ENCODE peak calls at places on chromosomes 16 and 17, in four cellular contexts. One of them, this sample, is unnamed.

GRCh38 chr17:78127888-78128615 is 503 bp downstream of the TMC6 start:
- DNase-seq in PC-3: peak
- DNase-seq in tibial artery: no peak
- DNase-seq in IMR-90: no peak
- DNase-seq in this sample: no peak

GRCh38 chr16:14499110-14499509 is 130.9 kb downstream of the PARN start:
- DNase-seq in PC-3: no peak
- DNase-seq in tibial artery: no peak
- DNase-seq in IMR-90: no peak
- DNase-seq in this sample: no peak

GRCh38 chr16:66590322-66590721 is 11.1 kb downstream of the CMTM2 start:
- DNase-seq in PC-3: no peak
- DNase-seq in tibial artery: no peak
- DNase-seq in IMR-90: no peak
- DNase-seq in this sample: no peak

GRCh38 chr16:52993179-52993578 is 59.5 kb downstream of the CHD9NB start:
- DNase-seq in PC-3: no peak
- DNase-seq in tibial artery: no peak
- DNase-seq in IMR-90: no peak
- DNase-seq in this sample: no peak

GRCh38 chr16:68384293-68385255 is 63.7 kb downstream of the SMPD3 start:
- DNase-seq in PC-3: no peak
- DNase-seq in tibial artery: no peak
- DNase-seq in IMR-90: no peak
- DNase-seq in this sample: no peak

GRCh38 chr17:58046230-58047094 is 36.8 kb upstream of the DYNLL2 start:
- DNase-seq in PC-3: no peak
- DNase-seq in tibial artery: no peak
- DNase-seq in IMR-90: no peak
- DNase-seq in this sample: no peak

GRCh38 chr16:28009586-28010373 is 53.7 kb downstream of the GSG1L start:
- DNase-seq in PC-3: no peak
- DNase-seq in tibial artery: no peak
- DNase-seq in IMR-90: no peak
- DNase-seq in this sample: no peak

GRCh38 chr17:7295230-7296180 is 1.1 kb upstream of the YBX2 start:
- DNase-seq in PC-3: peak
- DNase-seq in tibial artery: no peak
- DNase-seq in IMR-90: no peak
- DNase-seq in this sample: peak

GRCh38 chr16:68136515-68136914 is 51.3 kb downstream of the NFATC3 start:
- DNase-seq in PC-3: no peak
- DNase-seq in tibial artery: no peak
- DNase-seq in IMR-90: no peak
- DNase-seq in this sample: no peak

GRCh38 chr17:77737442-77738265 is 220.8 kb upstream of the TNRC6C start:
- DNase-seq in PC-3: no peak
- DNase-seq in tibial artery: peak
- DNase-seq in IMR-90: no peak
- DNase-seq in this sample: peak

GRCh38 chr17:19539040-19539399 is 5.4 kb downstream of the SLC47A1 start:
- DNase-seq in PC-3: no peak
- DNase-seq in tibial artery: no peak
- DNase-seq in IMR-90: no peak
- DNase-seq in this sample: no peak

GRCh38 chr17:58452738-58453137 is 35.4 kb upstream of the RNF43 start:
- DNase-seq in PC-3: peak
- DNase-seq in tibial artery: no peak
- DNase-seq in IMR-90: peak
- DNase-seq in this sample: no peak

GRCh38 chr17:66431910-66432309 is 129.5 kb downstream of the PRKCA start:
- DNase-seq in PC-3: peak
- DNase-seq in tibial artery: no peak
- DNase-seq in IMR-90: peak
- DNase-seq in this sample: no peak

GRCh38 chr17:57247913-57248312 is 8.4 kb upstream of the MSI2 start:
- DNase-seq in PC-3: no peak
- DNase-seq in tibial artery: no peak
- DNase-seq in IMR-90: no peak
- DNase-seq in this sample: no peak

GRCh38 chr17:41689497-41690299 is 1.0 kb downstream of the EIF1 start:
- DNase-seq in PC-3: peak
- DNase-seq in tibial artery: no peak
- DNase-seq in IMR-90: peak
- DNase-seq in this sample: no peak

GRCh38 chr17:2055494-2056220 is 754 bp downstream of the HIC1 start:
- DNase-seq in PC-3: no peak
- DNase-seq in tibial artery: no peak
- DNase-seq in IMR-90: peak
- DNase-seq in this sample: no peak

GRCh38 chr16:74449470-74449869 is 28.2 kb upstream of the CLEC18B start:
- DNase-seq in PC-3: peak
- DNase-seq in tibial artery: no peak
- DNase-seq in IMR-90: peak
- DNase-seq in this sample: no peak

GRCh38 chr17:9098242-9098641 is 76.9 kb downstream of the NTN1 start:
- DNase-seq in PC-3: no peak
- DNase-seq in tibial artery: peak
- DNase-seq in IMR-90: no peak
- DNase-seq in this sample: no peak

GRCh38 chr16:53629607-53630312 is 73.9 kb downstream of the RPGRIP1L start:
- DNase-seq in PC-3: no peak
- DNase-seq in tibial artery: no peak
- DNase-seq in IMR-90: no peak
- DNase-seq in this sample: no peak

GRCh38 chr16:58511933-58512815 is 3.1 kb upstream of the SETD6 start:
- DNase-seq in PC-3: peak
- DNase-seq in tibial artery: peak
- DNase-seq in IMR-90: peak
- DNase-seq in this sample: no peak

GRCh38 chr16:73771196-73771595 is 525.4 kb upstream of the PSMD7 start:
- DNase-seq in PC-3: no peak
- DNase-seq in tibial artery: no peak
- DNase-seq in IMR-90: no peak
- DNase-seq in this sample: no peak

GRCh38 chr16:88527186-88527936 is 42.8 kb upstream of the ZC3H18 start:
- DNase-seq in PC-3: peak
- DNase-seq in tibial artery: no peak
- DNase-seq in IMR-90: peak
- DNase-seq in this sample: no peak

GRCh38 chr16:54402270-54402669 is 115.7 kb upstream of the IRX3 start:
- DNase-seq in PC-3: no peak
- DNase-seq in tibial artery: no peak
- DNase-seq in IMR-90: no peak
- DNase-seq in this sample: no peak

GRCh38 chr17:40956401-40957254 is 10.1 kb downstream of the KRT39 start:
- DNase-seq in PC-3: peak
- DNase-seq in tibial artery: no peak
- DNase-seq in IMR-90: peak
- DNase-seq in this sample: no peak

GRCh38 chr16:75385507-75386152 is 47.7 kb downstream of the CFDP1 start:
- DNase-seq in PC-3: peak
- DNase-seq in tibial artery: no peak
- DNase-seq in IMR-90: peak
- DNase-seq in this sample: no peak

GRCh38 chr17:39581071-39581831 is 26.5 kb downstream of the NEUROD2 start:
- DNase-seq in PC-3: no peak
- DNase-seq in tibial artery: no peak
- DNase-seq in IMR-90: no peak
- DNase-seq in this sample: no peak

GRCh38 chr17:8831234-8831849 is 32.2 kb upstream of the MFSD6L start:
- DNase-seq in PC-3: no peak
- DNase-seq in tibial artery: no peak
- DNase-seq in IMR-90: no peak
- DNase-seq in this sample: no peak

GRCh38 chr17:55549140-55549539 is 37.9 kb upstream of the SMIM36 start:
- DNase-seq in PC-3: peak
- DNase-seq in tibial artery: no peak
- DNase-seq in IMR-90: no peak
- DNase-seq in this sample: no peak

GRCh38 chr17:1229354-1229890 is 40.8 kb upstream of the BHLHA9 start:
- DNase-seq in PC-3: no peak
- DNase-seq in tibial artery: peak
- DNase-seq in IMR-90: no peak
- DNase-seq in this sample: no peak

GRCh38 chr16:82900611-82901010 is 273.8 kb downstream of the CDH13 start:
- DNase-seq in PC-3: no peak
- DNase-seq in tibial artery: no peak
- DNase-seq in IMR-90: no peak
- DNase-seq in this sample: no peak

GRCh38 chr17:75261336-75262111 is at the start of the genes GGA3 and MRPS7:
- DNase-seq in PC-3: peak
- DNase-seq in tibial artery: peak
- DNase-seq in IMR-90: peak
- DNase-seq in this sample: peak

GRCh38 chr16:28863929-28864886 is 565 bp downstream of the SH2B1 start:
- DNase-seq in PC-3: no peak
- DNase-seq in tibial artery: no peak
- DNase-seq in IMR-90: peak
- DNase-seq in this sample: no peak

GRCh38 chr17:36928450-36929125 is 8.7 kb upstream of the LHX1 start:
- DNase-seq in PC-3: no peak
- DNase-seq in tibial artery: no peak
- DNase-seq in IMR-90: no peak
- DNase-seq in this sample: no peak

GRCh38 chr17:2312736-2313135 is 9.0 kb downstream of the SRR start:
- DNase-seq in PC-3: no peak
- DNase-seq in tibial artery: no peak
- DNase-seq in IMR-90: no peak
- DNase-seq in this sample: no peak

GRCh38 chr17:72126575-72127486 is 6.0 kb downstream of the SOX9 start:
- DNase-seq in PC-3: peak
- DNase-seq in tibial artery: no peak
- DNase-seq in IMR-90: peak
- DNase-seq in this sample: no peak

GRCh38 chr16:82585675-82586074 is 41.1 kb upstream of the CDH13 start:
- DNase-seq in PC-3: no peak
- DNase-seq in tibial artery: no peak
- DNase-seq in IMR-90: peak
- DNase-seq in this sample: no peak

GRCh38 chr16:50276128-50276444 is 9.7 kb downstream of the ADCY7 start:
- DNase-seq in PC-3: no peak
- DNase-seq in tibial artery: no peak
- DNase-seq in IMR-90: no peak
- DNase-seq in this sample: no peak
- H3K27ac ChIP-seq in PC-3: no peak
- H3K27ac ChIP-seq in tibial artery: no peak
- H3K27ac ChIP-seq in IMR-90: no peak
- H3K27ac ChIP-seq in this sample: no peak

DNA sequence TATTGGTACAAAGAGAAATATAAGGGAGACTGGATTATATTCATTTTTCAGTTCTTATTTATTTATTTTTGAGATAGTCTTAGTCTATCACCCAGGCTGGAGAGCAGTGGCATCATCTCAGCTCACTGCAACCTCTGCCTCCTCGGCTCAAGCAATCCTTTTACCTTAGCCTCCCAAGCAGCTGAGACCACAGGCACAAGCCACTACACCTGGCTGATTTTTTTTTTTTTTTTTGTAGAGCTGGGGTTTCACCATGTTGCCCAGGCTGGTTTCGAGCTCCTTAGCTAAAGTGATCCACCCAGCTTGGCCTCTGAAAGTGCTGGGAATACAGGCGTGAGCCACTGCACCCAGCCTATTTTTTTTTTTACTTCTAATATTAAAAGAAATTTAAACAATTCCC is 40.1 kb upstream of the USP7 start:
- DNase-seq in PC-3: no peak
- DNase-seq in tibial artery: no peak
- DNase-seq in IMR-90: no peak
- DNase-seq in this sample: no peak
- H3K4me3 ChIP-seq in PC-3: no peak
- H3K4me3 ChIP-seq in tibial artery: no peak
- H3K4me3 ChIP-seq in IMR-90: no peak
- H3K4me3 ChIP-seq in this sample: no peak

GRCh38 chr17:49364119-49364518 is 2.1 kb upstream of the ZNF652 start:
- DNase-seq in PC-3: no peak
- DNase-seq in tibial artery: no peak
- DNase-seq in IMR-90: no peak
- DNase-seq in this sample: no peak
- TF ChIP-seq CTCF in PC-3: no peak
- TF ChIP-seq CTCF in tibial artery: no peak
- TF ChIP-seq CTCF in IMR-90: no peak
- TF ChIP-seq CTCF in this sample: no peak

GRCh38 chr16:30997000-30997886 is 12.2 kb downstream of the HSD3B7 start:
- DNase-seq in PC-3: peak
- DNase-seq in tibial artery: peak
- DNase-seq in IMR-90: peak
- DNase-seq in this sample: peak

GRCh38 chr16:30995927-30996323 is 10.9 kb downstream of the HSD3B7 start:
- DNase-seq in PC-3: no peak
- DNase-seq in tibial artery: no peak
- DNase-seq in IMR-90: no peak
- DNase-seq in this sample: no peak

GRCh38 chr16:30998852-30999761 is 11.3 kb downstream of the STX1B start:
- DNase-seq in PC-3: no peak
- DNase-seq in tibial artery: no peak
- DNase-seq in IMR-90: no peak
- DNase-seq in this sample: no peak

GRCh38 chr16:30997887-30998711 is 12.3 kb downstream of the STX1B start:
- DNase-seq in PC-3: peak
- DNase-seq in tibial artery: no peak
- DNase-seq in IMR-90: peak
- DNase-seq in this sample: no peak

DNA sequence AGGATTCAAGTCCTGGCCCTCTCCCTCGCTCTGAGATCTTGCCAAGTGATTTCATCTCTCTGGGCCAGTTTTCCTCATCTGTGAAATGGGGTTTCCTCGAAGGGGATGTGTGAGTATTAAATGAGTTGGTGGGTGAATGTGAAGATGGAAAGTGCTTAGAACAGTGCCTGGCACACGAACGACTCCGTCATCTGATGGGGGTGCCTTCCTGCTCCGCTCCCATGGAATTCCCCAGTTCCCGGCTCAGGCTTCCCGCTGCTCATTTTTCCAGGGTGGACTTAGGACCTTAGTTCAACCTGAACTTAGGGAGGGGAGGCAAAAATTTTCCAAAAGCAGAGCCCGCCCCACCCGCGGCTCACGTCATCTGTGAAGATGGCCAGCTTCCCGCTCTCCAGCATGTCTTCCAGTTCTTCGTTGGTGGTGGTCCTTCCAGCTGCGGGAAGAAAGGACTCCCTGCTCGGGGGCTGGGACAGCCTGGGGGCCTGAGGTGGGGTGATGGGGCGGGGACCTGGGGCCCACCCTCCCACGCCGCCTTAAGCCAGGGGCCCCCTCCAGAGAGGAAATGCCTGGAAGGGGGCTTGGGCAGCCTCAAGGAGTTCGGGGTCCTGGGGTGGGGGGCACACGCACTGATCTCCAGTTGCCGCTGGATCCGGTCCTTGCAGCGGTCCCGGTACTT is 11.5 kb downstream of the HSD3B7 start:
- DNase-seq in PC-3: peak
- DNase-seq in tibial artery: no peak
- DNase-seq in IMR-90: no peak
- DNase-seq in this sample: no peak
- H3K27ac ChIP-seq in PC-3: peak
- H3K27ac ChIP-seq in tibial artery: peak
- H3K27ac ChIP-seq in IMR-90: peak
- H3K27ac ChIP-seq in this sample: peak

This sample was measured in coronary artery.